ENCODE peak calls at places on chromosomes 5 and 9, in seven cellular contexts. One of them, this sample, is unnamed.

GRCh38 chr5:73120222-73121108 is at the start of gene TMEM171:
- DNase-seq in HS-5: no peak
- DNase-seq in HT-29: peak; percentile 12
- DNase-seq in progenitor cell of endocrine pancreas: peak; percentile 61
- DNase-seq in IMR-90: peak; percentile 37
- DNase-seq in occipital lobe: no peak
- DNase-seq in NCI-H1417 treated with DMSO at 0.1 percent for 48 hours: no peak
- DNase-seq in this sample: no peak

GRCh38 chr9:69389437-69389995 is 64.5 kb downstream of the ENTREP1 start:
- DNase-seq in HT-29: no peak
- DNase-seq in occipital lobe: no peak
- DNase-seq in HS-5: no peak
- DNase-seq in IMR-90: no peak
- DNase-seq in progenitor cell of endocrine pancreas: no peak
- DNase-seq in NCI-H1417 treated with DMSO at 0.1 percent for 48 hours: no peak
- DNase-seq in this sample: no peak

GRCh38 chr5:64637837-64638443 is 52.4 kb upstream of the SHISAL2B start:
- DNase-seq in HT-29: no peak
- DNase-seq in NCI-H1417 treated with DMSO at 0.1 percent for 48 hours: no peak
- DNase-seq in progenitor cell of endocrine pancreas: no peak
- DNase-seq in occipital lobe: no peak
- DNase-seq in HS-5: no peak
- DNase-seq in IMR-90: no peak
- DNase-seq in this sample: peak; percentile 1

GRCh38 chr5:131209506-131210191 is 38.9 kb downstream of the LYRM7 start:
- DNase-seq in NCI-H1417 treated with DMSO at 0.1 percent for 48 hours: no peak
- DNase-seq in occipital lobe: no peak
- DNase-seq in IMR-90: no peak
- DNase-seq in HS-5: no peak
- DNase-seq in progenitor cell of endocrine pancreas: no peak
- DNase-seq in HT-29: no peak
- DNase-seq in this sample: no peak

GRCh38 chr5:147996379-147996778 is 67.4 kb upstream of the SPINK5 start:
- DNase-seq in progenitor cell of endocrine pancreas: no peak
- DNase-seq in occipital lobe: no peak
- DNase-seq in IMR-90: no peak
- DNase-seq in HS-5: no peak
- DNase-seq in NCI-H1417 treated with DMSO at 0.1 percent for 48 hours: no peak
- DNase-seq in HT-29: no peak
- DNase-seq in this sample: no peak

GRCh38 chr9:90998573-90998972 is 197.0 kb downstream of the SYK start:
- DNase-seq in HS-5: no peak
- DNase-seq in occipital lobe: no peak
- DNase-seq in IMR-90: no peak
- DNase-seq in progenitor cell of endocrine pancreas: no peak
- DNase-seq in HT-29: no peak
- DNase-seq in NCI-H1417 treated with DMSO at 0.1 percent for 48 hours: no peak
- DNase-seq in this sample: no peak

GRCh38 chr5:93497101-93497500 is 83.9 kb downstream of the NR2F1-AS1 start:
- DNase-seq in NCI-H1417 treated with DMSO at 0.1 percent for 48 hours: no peak
- DNase-seq in occipital lobe: no peak
- DNase-seq in HT-29: peak; percentile 69
- DNase-seq in HS-5: no peak
- DNase-seq in IMR-90: peak; percentile 83
- DNase-seq in progenitor cell of endocrine pancreas: no peak
- DNase-seq in this sample: no peak

GRCh38 chr5:5523066-5523505 is 100.6 kb downstream of the ICE1 start:
- DNase-seq in NCI-H1417 treated with DMSO at 0.1 percent for 48 hours: no peak
- DNase-seq in IMR-90: peak; percentile 35
- DNase-seq in progenitor cell of endocrine pancreas: no peak
- DNase-seq in occipital lobe: no peak
- DNase-seq in HT-29: no peak
- DNase-seq in HS-5: peak; percentile 3
- DNase-seq in this sample: no peak

GRCh38 chr5:154603978-154604679 is 126.1 kb upstream of the HAND1 start:
- DNase-seq in IMR-90: peak; percentile 16
- DNase-seq in progenitor cell of endocrine pancreas: no peak
- DNase-seq in NCI-H1417 treated with DMSO at 0.1 percent for 48 hours: no peak
- DNase-seq in occipital lobe: no peak
- DNase-seq in HT-29: no peak
- DNase-seq in HS-5: no peak
- DNase-seq in this sample: no peak

GRCh38 chr5:6712136-6712581 is 1.1 kb upstream of the TENT4A start:
- DNase-seq in NCI-H1417 treated with DMSO at 0.1 percent for 48 hours: no peak
- DNase-seq in occipital lobe: no peak
- DNase-seq in HT-29: peak; percentile 70
- DNase-seq in progenitor cell of endocrine pancreas: peak; percentile 23
- DNase-seq in IMR-90: peak; percentile 73
- DNase-seq in HS-5: no peak
- DNase-seq in this sample: peak; percentile 41

This sample was measured in NCI-H1930.